ENCODE peak calls at places on chromosomes 3 and 15, in four cellular contexts. X is AG09309, L is cardiac muscle cell, C is AG04449. B is an unnamed sample.

GRCh38 chr15:88258021-88258641 is 1.6 kb upstream of the NTRK3 start:
- DNase-seq in C (no peak), L (peak; percentile 86), X (no peak), B (no peak)

GRCh38 chr3:64612082-64612860 is 75.5 kb downstream of the ADAMTS9 start:
- DNase-seq in X (no peak), C (no peak), L (peak; percentile 85), B (no peak)

GRCh38 chr3:8805774-8806173 is 36.4 kb upstream of the OXTR start:
- DNase-seq in C (no peak), X (no peak), L (no peak), B (no peak)

GRCh38 chr15:78050441-78050809 is 27.1 kb downstream of the TBC1D2B start:
- DNase-seq in L (no peak), X (no peak), C (no peak), B (no peak)

GRCh38 chr15:89776274-89777072 is at the start of gene MESP2:
- DNase-seq in L (peak; percentile 91), C (no peak), X (no peak), B (no peak)

GRCh38 chr15:92915766-92916435 is 15.8 kb downstream of the CHD2 start:
- DNase-seq in L (no peak), X (no peak), C (no peak), B (no peak)

GRCh38 chr3:90092994-90093393 is 985.6 kb downstream of the EPHA3 start:
- DNase-seq in X (no peak), C (no peak), L (peak; percentile 9), B (no peak)

GRCh38 chr3:138933981-138934691 is 12.8 kb downstream of the FOXL2 start:
- DNase-seq in C (no peak), X (no peak), L (no peak), B (no peak)

GRCh38 chr3:143601738-143602480 is 246.4 kb downstream of the SLC9A9 start:
- DNase-seq in C (no peak), L (no peak), X (no peak), B (no peak)

GRCh38 chr3:25453521-25454410 is 25.7 kb downstream of the RARB start:
- DNase-seq in X (peak; percentile 41), L (no peak), C (no peak), B (no peak)
- H3K4me3 ChIP-seq in X (no peak overlapping the region), L (no peak overlapping the region), C (peak overlapping the region; percentile 38), B (peak overlapping the region; percentile 13)

GRCh38 chr3:187832202-187832601 is 86.9 kb upstream of the BCL6 start:
- DNase-seq in X (no peak), C (no peak), L (no peak), B (no peak)
- TF ChIP-seq CTCF in X (no peak), C (no peak), L (no peak), B (no peak)

DNA sequence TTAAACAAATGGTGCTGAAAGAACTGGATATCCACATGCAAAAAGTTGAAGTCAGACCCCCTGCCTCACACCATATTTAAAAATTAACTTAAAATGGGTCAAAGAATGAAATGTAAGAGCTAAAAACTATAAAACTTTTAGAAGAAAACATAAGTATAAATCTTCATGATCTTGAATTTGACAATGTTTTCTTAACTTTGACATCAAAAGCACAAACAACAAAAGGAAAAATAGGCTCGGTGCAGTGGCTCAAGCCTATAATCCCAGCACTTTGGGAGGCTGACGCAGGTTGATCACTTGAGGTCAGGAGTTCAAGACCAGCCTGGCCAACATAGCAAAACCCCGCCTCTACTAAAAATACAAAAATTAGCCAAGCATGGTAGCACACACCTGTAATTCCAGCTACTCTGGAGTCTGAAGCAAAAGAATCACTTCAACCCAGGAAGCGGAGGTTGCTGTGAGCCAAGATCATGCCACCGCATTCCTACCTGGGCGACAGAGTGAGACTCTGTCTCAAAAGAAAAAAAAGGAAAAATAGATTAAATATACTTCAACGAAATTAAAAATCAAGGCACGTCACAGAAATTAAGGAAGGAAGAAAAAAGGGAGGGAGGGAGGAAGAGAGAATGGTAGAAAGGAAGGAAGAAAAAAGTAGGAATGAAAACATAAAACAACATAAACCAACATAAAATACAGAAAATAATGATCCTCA is 1.5 kb downstream of the RAB27A start:
- DNase-seq in L (no peak), C (no peak), X (no peak), B (no peak)
- H3K4me3 ChIP-seq in L (peak overlapping the region; percentile 70), C (no peak overlapping the region), X (no peak overlapping the region), B (no peak overlapping the region)

GRCh38 chr15:64836023-64836536 is 5.6 kb upstream of the PLEKHO2 start:
- DNase-seq in X (no peak), L (no peak), C (no peak), B (no peak)
- TF ChIP-seq CTCF in X (no peak), L (no peak), C (no peak), B (no peak)

GRCh38 chr3:16383864-16384263 is 118.9 kb downstream of the OXNAD1 start:
- DNase-seq in L (no peak), X (no peak), C (no peak), B (no peak)
- H3K4me3 ChIP-seq in L (no peak overlapping the region), X (no peak overlapping the region), C (no peak overlapping the region), B (no peak overlapping the region)

GRCh38 chr3:33439421-33440327 is 531 bp downstream of the UBP1 start:
- DNase-seq in C (no peak), X (no peak), L (peak; percentile 76), B (no peak)
- TF ChIP-seq CTCF in C (peak; percentile 27), X (peak; percentile 22), L (peak; percentile 19), B (peak; percentile 18)

DNA sequence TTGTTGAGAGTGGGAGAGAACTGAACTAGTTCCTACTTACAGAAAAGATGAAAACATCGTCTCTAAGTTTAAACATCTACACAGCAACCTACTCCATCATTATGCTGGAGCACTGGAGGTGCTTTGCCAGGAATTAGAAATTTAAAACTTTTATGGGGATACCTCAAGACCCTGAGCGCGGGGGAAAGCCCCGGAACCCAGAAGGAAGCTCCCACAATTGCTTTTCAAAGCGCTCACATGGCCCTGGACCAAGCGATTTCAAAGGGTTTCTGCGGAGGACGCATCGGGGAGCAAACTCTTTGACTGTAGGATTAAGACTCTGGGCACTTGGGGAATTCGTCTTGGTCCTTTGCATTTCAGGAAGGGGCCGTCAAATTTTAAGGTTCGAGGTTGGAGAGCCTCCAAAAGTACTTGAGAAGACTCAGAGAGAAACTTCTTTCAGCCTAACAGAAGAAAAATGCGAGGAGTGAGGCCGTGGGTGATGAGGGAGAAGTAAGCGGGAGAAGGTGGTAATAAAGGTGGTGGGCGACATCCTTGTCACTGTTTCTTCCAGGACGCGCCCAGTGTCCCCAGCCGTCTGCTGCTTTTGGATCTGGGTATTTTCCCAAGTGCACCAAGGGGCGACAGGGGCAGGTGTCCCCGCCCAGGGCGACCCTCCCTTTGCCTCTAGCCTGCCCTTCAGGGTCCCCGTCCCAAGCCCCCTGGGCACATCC is 591 bp downstream of the PROK2 start:
- DNase-seq in L (peak; percentile 8), C (no peak), X (no peak), B (no peak)
- H3K4me3 ChIP-seq in L (peak overlapping the region; percentile 40), C (no peak overlapping the region), X (no peak overlapping the region), B (peak overlapping the region; percentile 27)

GRCh38 chr3:155978324-155978723 is 107.9 kb downstream of the GMPS start:
- DNase-seq in L (no peak), C (no peak), X (no peak), B (no peak)
- TF ChIP-seq CTCF in L (peak; percentile 36), C (peak; percentile 3), X (peak; percentile 28), B (peak; percentile 36)